ENCODE peak calls at places on chromosomes 13 and 19, in nine cellular contexts. Z is tibial nerve; T is psoas muscle; V is Peyer's patch; G is activated CD8-positive, alpha-beta T cell treated with anti-CD3 and anti-CD28 coated beads for 36 hours; E is mucosa of descending colon; H is nephron progenitor cell; J is GM23338; O is A549. M is an unnamed sample.

GRCh38 chr13:83297591-83298305 is 584.5 kb downstream of the SLITRK1 start:
- DNase-seq in T (peak), E (no peak), G (no peak), O (no peak), Z (no peak), V (no peak), J (no peak), H (no peak), M (no peak)

GRCh38 chr13:28392896-28393295 is 102.0 kb downstream of the FLT1 start:
- DNase-seq in H (no peak), E (no peak), Z (no peak), O (no peak), T (no peak), V (no peak), G (no peak), J (no peak), M (no peak)

GRCh38 chr13:21478881-21479808 is 20.0 kb upstream of the ZDHHC20 start:
- DNase-seq in O (no peak), G (peak), H (peak), J (peak), T (no peak), E (no peak), Z (no peak), V (no peak), M (peak)

GRCh38 chr13:37715606-37716015 is 117.0 kb upstream of the POSTN start:
- DNase-seq in H (no peak), G (no peak), O (no peak), Z (no peak), T (no peak), E (no peak), J (no peak), V (no peak), M (no peak)

GRCh38 chr13:28475916-28476725 is 18.8 kb downstream of the FLT1 start:
- DNase-seq in E (no peak), J (no peak), H (no peak), Z (no peak), G (no peak), T (no peak), O (no peak), V (no peak), M (no peak)

GRCh38 chr19:7540761-7541480 is 5.4 kb downstream of the PNPLA6 start:
- DNase-seq in T (no peak), J (peak), H (peak), G (peak), Z (no peak), V (no peak), O (no peak), E (no peak), M (no peak)

GRCh38 chr13:74187564-74187963 is 53.4 kb upstream of the KLF12 start:
- DNase-seq in Z (no peak), E (no peak), G (no peak), T (no peak), O (peak), J (no peak), V (no peak), H (no peak), M (no peak)

GRCh38 chr13:74032325-74032724 is 101.9 kb downstream of the KLF12 start:
- DNase-seq in G (no peak), T (no peak), O (no peak), H (no peak), V (no peak), Z (no peak), E (no peak), J (no peak), M (no peak)

GRCh38 chr13:76879211-76879875 is 6.9 kb downstream of the KCTD12 start:
- DNase-seq in V (peak), E (peak), Z (no peak), T (peak), G (peak), J (no peak), O (no peak), H (no peak), M (peak)

DNA sequence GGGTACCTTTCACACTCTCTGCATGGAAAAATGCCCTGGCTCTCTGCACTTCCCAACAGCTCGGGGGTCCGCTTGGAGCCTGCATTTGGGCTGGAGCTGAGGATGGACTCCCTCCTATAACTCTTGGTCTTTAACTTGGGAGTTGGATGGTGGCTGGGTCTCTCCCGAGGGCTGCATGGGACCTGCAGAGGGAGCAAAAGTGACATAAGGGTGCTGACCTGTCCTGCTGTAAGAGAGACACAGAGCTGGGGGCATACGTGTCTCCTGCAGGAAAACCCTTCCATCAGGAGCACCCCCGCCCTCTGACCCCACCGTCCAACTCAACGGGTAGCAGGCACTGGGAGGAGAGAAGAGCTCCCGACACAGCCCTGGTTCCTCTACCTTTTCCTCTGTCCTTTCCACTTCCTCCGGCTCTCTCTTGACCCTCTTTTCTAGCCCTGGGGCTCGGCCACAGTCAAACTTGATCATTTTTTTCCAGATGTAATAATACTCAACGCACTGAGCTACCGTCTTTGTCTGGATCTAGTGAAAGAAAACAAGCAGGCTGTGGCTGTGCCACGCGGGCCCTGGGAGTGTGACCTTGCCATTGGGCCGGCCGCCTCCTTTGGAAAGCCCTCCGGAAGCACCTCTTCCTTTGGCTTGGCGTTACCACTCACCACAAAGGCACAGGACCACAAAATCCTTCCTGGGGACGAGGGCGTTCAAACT is 6.8 kb upstream of the NAPA start:
- DNase-seq in H (no peak), V (no peak), T (no peak), J (no peak), O (no peak), G (no peak), Z (no peak), E (no peak), M (no peak)
- TF ChIP-seq CTCF in H (no peak), V (no peak), T (no peak), J (peak), O (no peak), G (no peak), Z (no peak), E (no peak), M (no peak)

GRCh38 chr19:17555929-17556813 is 722 bp downstream of the COLGALT1 start:
- DNase-seq in V (peak), Z (no peak), H (peak), O (no peak), J (peak), G (peak), E (peak), T (peak), M (no peak)
- TF ChIP-seq CTCF in V (no peak), Z (no peak), H (no peak), O (no peak), J (no peak), G (no peak), E (no peak), T (no peak), M (peak)

DNA sequence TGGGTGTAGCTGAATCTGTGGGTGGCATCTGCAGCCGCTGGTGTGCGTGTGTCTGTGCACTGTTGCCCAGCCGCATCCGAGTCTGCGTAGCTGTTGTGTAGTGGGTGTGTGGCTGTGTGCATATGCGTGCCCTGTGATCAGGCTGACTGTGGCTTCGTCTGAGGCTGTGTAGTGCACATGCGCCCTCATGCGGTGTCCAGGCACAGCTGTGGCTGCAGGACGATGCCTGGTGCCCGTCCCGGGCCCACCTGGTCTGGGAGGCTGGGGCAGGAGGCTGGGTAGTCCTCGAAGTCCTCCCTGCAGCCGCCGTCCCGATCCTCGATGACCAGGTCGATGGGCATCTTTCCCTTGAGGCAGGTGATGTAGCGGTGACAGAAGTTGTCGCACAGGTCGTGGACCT is 4.9 kb downstream of the MEIS3 start:
- DNase-seq in G (no peak), T (no peak), V (no peak), E (no peak), O (no peak), H (peak), J (peak), Z (no peak), M (no peak)
- TF ChIP-seq CTCF in G (no peak), T (no peak), V (no peak), E (no peak), O (peak), H (no peak), J (peak), Z (no peak), M (no peak)

GRCh38 chr19:29942404-29943261 is 594 bp downstream of the URI1 start:
- DNase-seq in O (peak), J (peak), H (peak), V (peak), E (peak), Z (no peak), G (peak), T (peak), M (peak)
- TF ChIP-seq CTCF in O (no peak), J (no peak), H (no peak), V (no peak), E (no peak), Z (no peak), G (no peak), T (no peak), M (no peak)

GRCh38 chr19:52532480-52532879 is 5.0 kb downstream of the ZNF808 start:
- DNase-seq in H (no peak), Z (no peak), V (no peak), O (no peak), G (no peak), T (no peak), E (no peak), J (no peak), M (no peak)

GRCh38 chr19:52541608-52542007 is 14.1 kb downstream of the ZNF808 start:
- DNase-seq in H (no peak), V (no peak), G (no peak), E (no peak), Z (no peak), T (no peak), J (peak), O (no peak), M (no peak)

GRCh38 chr19:52533901-52534300 is 6.4 kb downstream of the ZNF808 start:
- DNase-seq in H (no peak), Z (no peak), T (peak), O (no peak), G (no peak), V (no peak), E (no peak), J (peak), M (no peak)

DNA sequence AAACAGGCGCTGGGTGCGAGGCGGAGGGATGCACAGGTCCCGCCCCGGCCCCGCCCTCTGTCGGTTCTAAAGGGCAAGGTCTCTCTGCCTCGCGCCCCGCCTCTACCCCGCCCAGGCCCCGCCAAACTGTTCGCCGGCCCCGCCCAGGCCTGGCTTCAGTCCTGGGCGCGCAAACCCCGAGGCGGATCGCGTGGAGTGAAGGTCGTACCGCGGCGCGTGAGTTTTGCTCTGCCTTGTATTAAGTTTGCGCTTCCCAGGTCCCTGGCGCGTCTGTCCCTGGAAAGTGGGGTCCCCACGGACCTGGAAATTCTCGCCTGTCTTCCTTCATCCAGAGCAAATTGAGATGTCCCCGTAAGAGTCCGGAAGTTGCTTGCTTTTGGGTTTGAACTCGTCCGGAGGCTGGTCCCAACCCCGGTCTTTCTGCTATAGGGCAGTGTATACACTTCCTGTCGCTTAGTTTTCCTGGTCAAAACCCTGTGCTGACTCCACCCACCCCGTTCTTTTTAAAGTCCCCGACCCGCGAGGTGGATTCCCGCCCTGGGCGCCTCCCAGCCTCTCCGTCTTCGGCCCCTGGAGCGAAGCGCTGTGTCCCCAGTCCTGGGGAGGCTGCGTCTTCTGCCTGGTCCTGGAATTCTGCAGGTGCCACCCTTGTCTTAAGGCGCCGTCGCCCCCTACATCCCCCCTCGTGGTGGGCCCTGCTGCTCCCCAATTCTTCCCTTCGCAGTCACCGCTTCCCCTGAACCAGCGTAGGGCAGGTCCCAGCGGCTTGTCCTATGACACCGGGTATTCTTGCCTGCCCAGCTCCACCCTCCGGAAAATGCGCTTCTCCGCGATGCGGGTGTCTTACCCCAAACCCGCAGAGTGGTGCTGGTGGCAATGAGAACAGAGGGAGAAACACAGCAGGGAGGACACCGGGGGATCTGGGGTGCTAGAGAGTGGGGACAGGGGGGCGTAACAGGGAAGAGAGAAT is 8.6 kb downstream of the ZNF808 start:
- DNase-seq in E (peak), T (peak), H (peak), O (no peak), Z (peak), V (peak), G (peak), J (peak), M (peak)
- TF ChIP-seq CTCF in E (no peak), T (no peak), H (no peak), O (no peak), Z (peak), V (peak), G (no peak), J (no peak), M (no peak)

GRCh38 chr19:34023381-34023780 is 148.9 kb upstream of the LSM14A start:
- DNase-seq in V (no peak), G (no peak), E (no peak), H (no peak), Z (no peak), T (no peak), O (no peak), J (peak), M (no peak)

GRCh38 chr19:34017024-34017423 is 155.3 kb upstream of the LSM14A start:
- DNase-seq in Z (no peak), V (no peak), J (no peak), O (no peak), H (no peak), E (no peak), T (no peak), G (no peak), M (no peak)

GRCh38 chr19:34018546-34018945 is 153.8 kb upstream of the LSM14A start:
- DNase-seq in O (no peak), Z (no peak), J (no peak), T (no peak), V (no peak), H (no peak), G (no peak), E (no peak), M (no peak)
- TF ChIP-seq CTCF in O (no peak), Z (no peak), J (no peak), T (no peak), V (no peak), H (no peak), G (no peak), E (no peak), M (no peak)

DNA sequence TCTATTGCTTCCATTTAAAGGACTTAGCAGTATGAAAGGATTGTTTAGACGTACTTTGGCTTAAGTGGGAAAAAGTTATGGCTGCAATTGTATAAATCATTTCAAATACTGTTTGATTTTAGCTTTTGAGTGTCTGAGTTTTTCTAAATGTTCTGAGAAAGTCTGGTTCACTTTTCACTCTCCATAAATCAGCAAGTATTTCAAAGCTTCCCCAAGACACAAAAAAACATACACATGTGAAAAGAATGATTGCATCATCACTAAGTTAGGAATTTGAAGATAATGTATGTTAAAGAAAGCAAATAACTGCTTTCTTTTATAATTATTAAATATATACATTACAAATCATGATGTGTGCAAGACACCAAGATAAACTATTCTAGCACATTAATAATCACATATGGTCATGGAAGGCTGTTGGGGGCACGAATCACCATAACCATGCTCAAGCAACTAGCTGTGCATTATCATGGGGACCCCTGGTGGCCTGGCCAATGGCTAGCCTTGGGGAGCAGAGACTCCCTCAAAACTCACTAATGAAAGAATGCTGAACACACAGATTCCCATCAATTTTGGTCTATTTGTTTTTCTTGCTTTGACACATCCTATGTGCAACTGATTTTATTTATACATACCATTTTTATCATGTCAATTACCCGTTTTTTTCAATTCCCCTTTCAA is 111.1 kb downstream of the MIPEP start:
- DNase-seq in V (no peak), O (no peak), Z (no peak), H (no peak), T (no peak), J (no peak), G (peak), E (no peak), M (no peak)
- TF ChIP-seq CTCF in V (no peak), O (no peak), Z (no peak), H (no peak), T (no peak), J (peak), G (no peak), E (no peak), M (peak)

GRCh38 chr19:51793994-51794393 is 963 bp upstream of the FPR3 start:
- DNase-seq in H (no peak), J (no peak), T (no peak), O (no peak), G (no peak), Z (no peak), E (no peak), V (no peak), M (no peak)

GRCh38 chr19:51794865-51795490 is at the start of gene FPR3:
- DNase-seq in E (no peak), G (no peak), Z (no peak), J (no peak), H (no peak), O (no peak), T (no peak), V (no peak), M (no peak)

GRCh38 chr19:51788936-51789795 is 5.8 kb upstream of the FPR3 start:
- DNase-seq in J (no peak), O (no peak), V (no peak), E (no peak), H (no peak), T (no peak), G (no peak), Z (no peak), M (no peak)

GRCh38 chr19:51796195-51796679 is 1.3 kb downstream of the FPR3 start:
- DNase-seq in H (no peak), G (no peak), Z (no peak), J (no peak), V (no peak), T (no peak), E (no peak), O (no peak), M (no peak)

DNA sequence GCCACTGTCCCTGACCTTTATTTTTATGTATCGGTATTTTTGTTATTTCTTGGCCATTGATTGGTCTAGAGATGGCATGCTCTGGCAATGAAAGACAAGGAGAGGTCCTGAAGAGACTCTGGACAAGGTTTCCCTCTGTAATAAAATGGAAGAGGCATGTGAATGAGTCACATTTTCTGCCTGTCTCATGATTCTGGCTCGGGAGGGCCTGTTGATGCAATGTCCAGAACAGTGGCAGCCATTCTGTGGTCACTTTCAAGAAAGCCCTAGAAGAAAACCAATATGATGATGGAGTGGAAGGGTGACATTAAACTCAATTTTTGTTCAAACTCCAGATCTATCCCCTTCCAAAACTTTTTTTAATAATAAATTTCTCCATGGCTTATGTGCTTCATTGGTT is 2.0 kb upstream of the FPR3 start:
- DNase-seq in G (no peak), E (no peak), J (no peak), T (no peak), H (no peak), V (no peak), Z (no peak), O (no peak), M (no peak)
- TF ChIP-seq CTCF in G (no peak), E (no peak), J (no peak), T (no peak), H (no peak), V (no peak), Z (no peak), O (no peak), M (no peak)